ENCODE peak calls at places on chromosomes 6 and 20, in eight cellular contexts. G is WTC11; U is CD8-positive, alpha-beta T cell; D is tibial nerve; W is GM12864; B is B cell; N is BE2C; E is transverse colon. T is an unnamed sample.

GRCh38 chr20:34624628-34625027 is 52.3 kb downstream of the PIGU start:
- DNase-seq in N (no peak), G (no peak), W (no peak), E (no peak), B (no peak), D (no peak), U (no peak), T (no peak)

GRCh38 chr6:169961772-169962561 is 210.5 kb downstream of the ERMARD start:
- DNase-seq in D (no peak), E (peak), W (no peak), U (peak), B (peak), N (no peak), G (peak), T (no peak)

GRCh38 chr6:157755752-157756411 is 67.2 kb upstream of the SNX9 start:
- DNase-seq in W (no peak), E (no peak), N (no peak), D (no peak), G (no peak), B (peak), U (peak), T (no peak)

GRCh38 chr20:19968488-19969073 is 48.6 kb upstream of the NAA20 start:
- DNase-seq in G (no peak), E (no peak), B (no peak), D (no peak), N (no peak), W (no peak), U (no peak), T (no peak)

GRCh38 chr20:32779500-32780215 is 17.5 kb downstream of the DNMT3B start:
- DNase-seq in N (peak), G (peak), B (no peak), U (no peak), W (no peak), E (no peak), D (no peak), T (no peak)

GRCh38 chr6:66771626-66772025 is 1064.6 kb upstream of the EYS start:
- DNase-seq in D (no peak), N (no peak), E (no peak), W (no peak), B (no peak), U (no peak), G (no peak), T (no peak)

GRCh38 chr6:5333653-5334052 is 72.3 kb downstream of the FARS2 start:
- DNase-seq in U (no peak), D (no peak), W (no peak), G (no peak), E (no peak), N (no peak), B (no peak), T (no peak)

GRCh38 chr6:133906050-133906449 is 17.1 kb downstream of the TCF21 start:
- DNase-seq in U (no peak), E (no peak), N (no peak), D (no peak), W (no peak), G (no peak), B (no peak), T (no peak)

GRCh38 chr6:133610271-133610840 is 278.6 kb upstream of the TCF21 start:
- DNase-seq in B (no peak), W (no peak), N (no peak), D (no peak), E (no peak), G (no peak), U (no peak), T (no peak)

GRCh38 chr6:104957301-104958177 is 632 bp downstream of the LIN28B start:
- DNase-seq in D (no peak), G (peak), W (no peak), B (no peak), N (peak), U (no peak), E (no peak), T (no peak)

GRCh38 chr20:63748356-63749270 is 9.0 kb downstream of the SLC2A4RG start:
- DNase-seq in E (no peak), G (no peak), W (no peak), B (no peak), D (no peak), N (no peak), U (no peak), T (no peak)

GRCh38 chr6:35558571-35558970 is 45.9 kb upstream of the TULP1 start:
- DNase-seq in D (no peak), B (no peak), E (no peak), U (no peak), W (no peak), N (no peak), G (no peak), T (no peak)

GRCh38 chr6:24855389-24856245 is 56.9 kb upstream of the ARMH2 start:
- DNase-seq in U (peak), G (peak), E (peak), B (peak), D (peak), W (peak), N (peak), T (peak)

GRCh38 chr6:137303436-137303835 is 84.3 kb upstream of the IFNGR1 start:
- DNase-seq in E (no peak), W (no peak), N (no peak), U (no peak), B (no peak), D (no peak), G (no peak), T (no peak)

GRCh38 chr6:47737406-47737805 is 39.0 kb downstream of the ADGRF4 start:
- DNase-seq in D (no peak), N (no peak), G (no peak), B (no peak), U (no peak), W (no peak), E (no peak), T (no peak)

GRCh38 chr6:83168556-83168955 is 24.5 kb downstream of the PGM3 start:
- DNase-seq in E (no peak), N (no peak), W (no peak), D (no peak), B (no peak), U (no peak), G (no peak), T (no peak)

GRCh38 chr6:7131390-7131789 is 23.6 kb downstream of the RREB1 start:
- DNase-seq in E (no peak), W (no peak), U (no peak), G (no peak), D (no peak), B (no peak), N (no peak), T (no peak)

GRCh38 chr6:43005844-43006243 is 7.9 kb downstream of the MEA1 start:
- DNase-seq in G (no peak), N (no peak), E (no peak), U (no peak), D (no peak), B (no peak), W (no peak), T (no peak)

GRCh38 chr6:97669191-97669651 is 386.2 kb upstream of the MMS22L start:
- DNase-seq in G (peak), U (no peak), W (peak), E (no peak), N (peak), B (peak), D (no peak), T (peak)

GRCh38 chr6:15336905-15337583 is 91.2 kb downstream of the JARID2 start:
- DNase-seq in E (no peak), D (no peak), N (peak), U (no peak), B (no peak), W (no peak), G (no peak), T (no peak)

GRCh38 chr6:90214966-90215365 is 81.7 kb downstream of the BACH2 start:
- DNase-seq in D (no peak), U (no peak), N (no peak), W (no peak), E (no peak), G (no peak), B (no peak), T (no peak)

GRCh38 chr6:70547313-70547712 is 19.4 kb upstream of the SDHAF4 start:
- DNase-seq in E (no peak), U (no peak), N (no peak), B (no peak), W (no peak), G (no peak), D (no peak), T (no peak)

GRCh38 chr6:141107562-141108160 is 1025.1 kb upstream of the GJE1 start:
- DNase-seq in B (no peak), D (no peak), G (no peak), E (no peak), U (no peak), N (no peak), W (no peak), T (no peak)

GRCh38 chr20:40207618-40208017 is 481.4 kb downstream of the MAFB start:
- DNase-seq in G (no peak), E (no peak), N (no peak), B (no peak), U (no peak), W (no peak), D (no peak), T (no peak)

GRCh38 chr20:329851-330232 is 4.5 kb downstream of the SOX12 start:
- DNase-seq in G (no peak), D (no peak), B (no peak), E (peak), U (no peak), N (no peak), W (no peak), T (no peak)

GRCh38 chr20:329325-329695 is 4.0 kb downstream of the SOX12 start:
- DNase-seq in B (no peak), W (no peak), E (no peak), N (no peak), G (no peak), D (no peak), U (no peak), T (no peak)

GRCh38 chr20:328596-329324 is 3.4 kb downstream of the SOX12 start:
- DNase-seq in D (no peak), N (no peak), E (no peak), B (no peak), U (peak), G (no peak), W (no peak), T (no peak)

GRCh38 chr20:327946-328563 is 2.7 kb downstream of the SOX12 start:
- DNase-seq in D (no peak), E (no peak), B (no peak), W (no peak), N (no peak), U (no peak), G (no peak), T (no peak)

GRCh38 chr20:330233-331149 is 5.1 kb downstream of the SOX12 start:
- DNase-seq in E (no peak), N (peak), G (peak), U (peak), D (no peak), B (peak), W (no peak), T (peak)
- TF ChIP-seq CTCF in E (peak), N (peak), G (peak), U (peak), D (peak), B (peak), W (peak), T (peak)

DNA sequence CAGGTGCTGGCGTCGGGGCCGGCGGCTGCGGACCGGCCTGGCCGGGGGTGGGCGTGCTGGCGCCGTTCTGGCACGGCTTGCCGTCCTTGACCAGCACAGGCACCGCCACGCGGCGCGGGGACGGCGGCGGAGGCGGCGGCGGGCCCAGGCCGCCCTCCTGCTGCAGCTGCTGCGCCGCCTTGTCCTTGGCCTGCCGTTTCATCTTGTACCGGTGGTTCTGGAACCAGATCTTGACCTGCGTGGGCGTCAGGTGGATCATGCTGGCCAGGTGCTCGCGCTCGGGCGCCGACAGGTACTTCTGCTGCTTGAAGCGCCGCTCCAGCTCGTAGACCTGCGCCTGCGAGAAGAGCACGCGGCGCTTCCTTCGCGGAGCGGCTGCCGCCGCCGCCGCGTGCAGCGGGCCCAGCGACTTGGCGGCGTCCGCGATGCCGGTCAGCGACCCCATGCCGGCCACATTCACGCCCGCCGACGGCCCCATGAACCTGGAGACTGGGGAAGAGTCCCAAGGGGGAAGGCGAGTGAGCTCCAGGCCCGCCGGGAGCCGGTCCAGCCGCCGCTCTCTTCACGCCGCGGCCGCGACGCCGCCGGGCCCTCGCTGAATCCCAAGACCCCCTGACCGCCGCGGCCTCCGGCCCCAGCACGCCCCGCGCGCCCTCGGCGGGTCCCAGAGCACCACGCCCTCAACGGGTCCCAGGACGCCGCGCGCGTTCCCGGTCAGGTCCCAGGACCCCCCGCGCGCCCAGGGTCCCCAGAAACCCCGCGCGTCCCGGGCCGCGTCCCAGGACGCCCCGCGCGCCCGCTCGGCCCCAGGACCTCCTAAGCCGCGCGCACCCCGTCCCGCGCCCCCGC is 1.1 kb downstream of the NKX2-4 start:
- DNase-seq in D (no peak), B (no peak), N (peak), W (no peak), E (no peak), U (peak), G (peak), T (peak)
- TF ChIP-seq CTCF in D (no peak), B (no peak), N (no peak), W (no peak), E (no peak), U (no peak), G (no peak), T (no peak)

DNA sequence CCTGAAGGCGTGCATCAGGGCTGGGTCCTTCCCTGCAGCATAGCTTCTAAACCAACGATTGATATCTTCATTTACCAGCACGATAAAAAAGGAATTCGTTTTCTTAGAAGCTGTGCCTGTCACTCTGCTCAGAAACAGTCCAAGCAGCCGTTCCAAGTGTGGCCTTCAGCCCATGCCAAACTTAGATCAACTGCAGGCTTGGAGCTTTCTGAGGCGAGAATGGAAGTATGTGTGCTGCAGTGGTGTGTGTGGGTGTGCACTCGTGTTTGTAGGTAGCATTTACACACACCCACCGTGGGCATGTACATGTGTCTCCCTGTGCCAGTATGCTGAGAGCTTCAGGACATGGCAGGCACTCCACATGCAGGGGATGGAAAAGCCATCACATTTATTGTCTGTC is 83.0 kb upstream of the FOXC1 start:
- DNase-seq in U (no peak), D (no peak), E (no peak), G (no peak), N (no peak), B (no peak), W (no peak), T (no peak)
- TF ChIP-seq CTCF in U (no peak), D (no peak), E (no peak), G (no peak), N (no peak), B (no peak), W (no peak), T (no peak)

DNA sequence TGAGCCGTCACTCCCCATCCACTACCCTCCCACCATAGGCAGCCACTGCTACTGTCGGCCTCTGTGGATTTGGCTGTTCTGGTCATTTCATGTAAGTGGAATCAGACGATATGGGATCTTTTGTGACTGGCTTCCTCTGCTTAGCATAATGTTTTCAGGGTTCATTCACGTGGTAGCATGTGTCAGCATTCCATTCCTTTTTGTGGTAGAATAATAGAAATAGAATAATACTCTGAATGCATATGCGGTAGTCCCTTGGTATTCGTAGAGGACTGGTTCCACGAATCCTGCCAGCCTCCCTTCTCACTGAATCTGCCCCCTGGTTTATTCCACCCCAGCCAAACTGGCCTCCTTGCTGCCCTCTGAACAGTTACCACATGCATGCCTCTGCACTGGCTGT is 402.6 kb upstream of the SULF2 start:
- DNase-seq in B (no peak), D (no peak), E (no peak), G (no peak), N (no peak), W (no peak), U (no peak), T (no peak)
- TF ChIP-seq CTCF in B (no peak), D (no peak), E (no peak), G (no peak), N (no peak), W (no peak), U (no peak), T (no peak)

GRCh38 chr6:142822882-142823578 is 121.9 kb downstream of the HIVEP2 start:
- DNase-seq in B (no peak), G (peak), E (no peak), D (no peak), W (no peak), N (peak), U (no peak), T (no peak)

GRCh38 chr6:142824491-142824890 is 120.5 kb downstream of the HIVEP2 start:
- DNase-seq in E (no peak), N (no peak), U (no peak), G (no peak), W (no peak), D (no peak), B (no peak), T (no peak)

GRCh38 chr6:142822383-142822782 is 122.6 kb downstream of the HIVEP2 start:
- DNase-seq in U (no peak), B (no peak), E (no peak), W (no peak), N (no peak), G (no peak), D (no peak), T (peak)

GRCh38 chr6:142821860-142822259 is 123.1 kb downstream of the HIVEP2 start:
- DNase-seq in D (no peak), G (no peak), E (no peak), U (no peak), B (no peak), W (no peak), N (no peak), T (no peak)

GRCh38 chr6:142823579-142823902 is 121.4 kb downstream of the HIVEP2 start:
- DNase-seq in N (no peak), B (no peak), G (no peak), U (no peak), E (no peak), D (no peak), W (no peak), T (no peak)
- TF ChIP-seq CTCF in N (no peak), B (no peak), G (no peak), U (no peak), E (no peak), D (no peak), W (no peak), T (no peak)

GRCh38 chr6:3231213-3232016 is 4.0 kb upstream of the TUBB2B start:
- DNase-seq in E (peak), D (peak), G (peak), U (peak), B (no peak), W (no peak), N (peak), T (no peak)

GRCh38 chr6:3230275-3231212 is 3.1 kb upstream of the TUBB2B start:
- DNase-seq in W (no peak), B (no peak), G (peak), U (no peak), E (no peak), D (peak), N (peak), T (no peak)

GRCh38 chr6:3228791-3229565 is 1.5 kb upstream of the TUBB2B start:
- DNase-seq in W (no peak), U (peak), D (no peak), N (peak), B (peak), G (peak), E (no peak), T (peak)

GRCh38 chr6:3228046-3228671 is 706 bp upstream of the TUBB2B start:
- DNase-seq in B (no peak), N (peak), D (no peak), W (no peak), U (peak), G (peak), E (no peak), T (peak)

GRCh38 chr6:3229566-3230274 is 2.3 kb upstream of the TUBB2B start:
- DNase-seq in E (no peak), G (peak), D (no peak), B (no peak), U (peak), N (peak), W (no peak), T (no peak)
- TF ChIP-seq CTCF in E (no peak), G (no peak), D (no peak), B (no peak), U (no peak), N (no peak), W (no peak), T (no peak)